ENCODE peak calls at places on chromosomes 16 and 17, in four cellular contexts. V is IMR-90, M is HepG2, Z is H1. P is an unnamed sample.

GRCh38 chr16:2470603-2471015 is 488 bp upstream of the NTN3 start:
- DNase-seq in V (no peak), M (no peak), Z (no peak), P (no peak)

GRCh38 chr16:4465977-4466779 is 8.2 kb downstream of the NMRAL1 start:
- DNase-seq in V (no peak), M (no peak), Z (no peak), P (no peak)

GRCh38 chr16:57653936-57654335 is 14.2 kb upstream of the ADGRG3 start:
- DNase-seq in V (no peak), M (no peak), Z (no peak), P (no peak)

GRCh38 chr17:50641339-50641725 is 6.7 kb downstream of the ABCC3 start:
- DNase-seq in V (no peak), M (no peak), Z (no peak), P (no peak)

GRCh38 chr16:86044241-86044671 is 145.3 kb downstream of the IRF8 start:
- DNase-seq in V (peak; percentile 64), M (peak; percentile 23), Z (peak; percentile 46), P (peak; percentile 57)

GRCh38 chr16:55035956-55036355 is 105.3 kb downstream of the IRX5 start:
- DNase-seq in V (peak; percentile 5), M (no peak), Z (no peak), P (no peak)

GRCh38 chr16:47037396-47037745 is 63.9 kb upstream of the DNAJA2 start:
- DNase-seq in V (no peak), M (no peak), Z (no peak), P (peak; percentile 62)

GRCh38 chr17:16927641-16928321 is 44.1 kb downstream of the TNFRSF13B start:
- DNase-seq in V (no peak), M (no peak), Z (no peak), P (no peak)

GRCh38 chr16:78458588-78458987 is 359.1 kb downstream of the WWOX start:
- DNase-seq in V (no peak), M (peak; percentile 28), Z (no peak), P (no peak)

GRCh38 chr17:37729905-37730304 is 15.0 kb downstream of the HNF1B start:
- DNase-seq in V (no peak), M (peak; percentile 78), Z (no peak), P (no peak)

GRCh38 chr17:55411463-55411855 is 10.2 kb downstream of the MMD start:
- DNase-seq in V (no peak), M (no peak), Z (no peak), P (no peak)

GRCh38 chr17:616407-616806 is 98.2 kb downstream of the VPS53 start:
- DNase-seq in V (no peak), M (no peak), Z (no peak), P (no peak)

GRCh38 chr16:9177861-9178260 is 86.4 kb downstream of the HAPSTR1 start:
- DNase-seq in V (no peak), M (no peak), Z (no peak), P (no peak)

DNA sequence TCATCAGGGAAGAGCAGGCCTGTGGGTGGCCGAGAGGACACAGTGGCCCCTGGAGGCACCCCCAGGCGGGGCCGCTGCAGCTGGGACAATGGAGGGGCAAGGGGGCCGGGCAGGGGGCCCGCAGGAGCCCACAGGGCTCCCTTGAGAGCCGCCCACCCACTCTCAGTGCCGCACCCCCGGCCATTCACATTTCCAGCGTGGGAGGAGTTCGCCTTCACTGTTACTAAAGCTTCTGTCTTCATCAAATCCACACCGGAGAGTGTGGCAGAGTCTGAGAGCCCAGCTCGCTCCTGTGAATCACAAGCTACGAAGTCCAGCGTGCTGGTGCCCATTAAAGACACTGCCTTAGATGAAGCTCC is 20.9 kb upstream of the PVALEF start:
- DNase-seq in V (no peak), M (no peak), Z (no peak), P (no peak)
- TF ChIP-seq MAFK in V (no peak), M (no peak), Z (no peak), P (no peak)

GRCh38 chr16:66614161-66614802 is 9.8 kb downstream of the CMTM3 start:
- DNase-seq in V (no peak), M (peak; percentile 23), Z (no peak), P (no peak)
- TF ChIP-seq POLR2A in V (no peak), M (no peak), Z (no peak), P (no peak)

DNA sequence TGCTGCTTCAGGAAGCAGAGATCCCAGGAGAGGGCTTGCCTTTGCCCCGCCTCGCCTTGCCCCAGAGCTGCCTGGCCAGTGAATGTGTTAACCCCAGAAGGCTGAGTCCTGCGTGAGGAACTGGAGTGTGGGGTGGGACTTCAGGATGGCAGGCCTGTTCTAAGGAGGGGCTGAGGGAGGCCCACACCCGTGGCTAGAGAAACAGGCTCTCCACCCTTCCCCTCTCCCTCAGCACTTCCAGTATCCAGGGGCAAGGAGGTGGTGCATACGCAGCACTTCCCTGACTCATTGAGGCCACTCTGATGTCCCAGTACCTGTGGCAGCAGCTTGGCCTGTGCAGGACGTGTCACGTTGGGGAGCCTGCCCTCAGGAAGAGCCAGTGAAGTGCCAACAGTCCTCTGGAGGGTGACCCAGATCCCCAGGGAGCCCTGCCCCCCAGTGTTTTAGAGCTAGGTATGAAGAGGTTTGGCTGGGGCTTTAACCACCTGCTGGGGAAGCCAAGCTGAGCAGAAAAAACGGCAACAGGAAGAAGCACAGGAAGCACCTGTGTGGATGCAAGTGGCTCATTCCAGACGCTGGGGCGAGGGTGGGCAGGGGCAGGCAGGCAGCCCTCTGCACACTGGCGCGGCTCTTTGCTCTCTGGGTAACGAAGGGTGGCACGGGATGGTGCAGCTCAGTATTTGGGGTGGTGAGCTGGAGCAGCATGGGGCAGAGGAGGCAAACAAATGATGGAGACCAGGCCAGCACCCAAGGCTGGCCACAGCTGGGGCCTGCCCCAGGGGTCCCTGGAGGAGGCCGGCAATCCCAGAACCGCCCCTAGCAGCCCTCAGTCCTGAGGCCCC is 14.7 kb upstream of the CTCF start:
- DNase-seq in V (no peak), M (no peak), Z (no peak), P (no peak)
- TF ChIP-seq MAFK in V (no peak), M (no peak), Z (no peak), P (no peak)

GRCh38 chr16:23615805-23616204 is 19.7 kb upstream of the NDUFAB1 start:
- DNase-seq in V (no peak), M (no peak), Z (no peak), P (no peak)
- TF ChIP-seq POLR2A in V (no peak), M (no peak), Z (no peak), P (no peak)

GRCh38 chr17:29619251-29619650 is 3.5 kb downstream of the CORO6 start:
- DNase-seq in V (peak; percentile 36), M (no peak), Z (no peak), P (no peak)
- TF ChIP-seq MAFK in V (no peak), M (no peak), Z (no peak), P (no peak)

GRCh38 chr16:58733248-58733670 is 857 bp downstream of the GOT2 start:
- DNase-seq in V (peak; percentile 5), M (peak; percentile 26), Z (no peak), P (no peak)
- TF ChIP-seq POLR2A in V (no peak), M (no peak), Z (no peak), P (no peak)

GRCh38 chr17:74542166-74542565 is 3.7 kb downstream of the CD300C start:
- DNase-seq in V (no peak), M (no peak), Z (no peak), P (no peak)
- TF ChIP-seq MAFK in V (no peak), M (no peak), Z (no peak), P (no peak)

DNA sequence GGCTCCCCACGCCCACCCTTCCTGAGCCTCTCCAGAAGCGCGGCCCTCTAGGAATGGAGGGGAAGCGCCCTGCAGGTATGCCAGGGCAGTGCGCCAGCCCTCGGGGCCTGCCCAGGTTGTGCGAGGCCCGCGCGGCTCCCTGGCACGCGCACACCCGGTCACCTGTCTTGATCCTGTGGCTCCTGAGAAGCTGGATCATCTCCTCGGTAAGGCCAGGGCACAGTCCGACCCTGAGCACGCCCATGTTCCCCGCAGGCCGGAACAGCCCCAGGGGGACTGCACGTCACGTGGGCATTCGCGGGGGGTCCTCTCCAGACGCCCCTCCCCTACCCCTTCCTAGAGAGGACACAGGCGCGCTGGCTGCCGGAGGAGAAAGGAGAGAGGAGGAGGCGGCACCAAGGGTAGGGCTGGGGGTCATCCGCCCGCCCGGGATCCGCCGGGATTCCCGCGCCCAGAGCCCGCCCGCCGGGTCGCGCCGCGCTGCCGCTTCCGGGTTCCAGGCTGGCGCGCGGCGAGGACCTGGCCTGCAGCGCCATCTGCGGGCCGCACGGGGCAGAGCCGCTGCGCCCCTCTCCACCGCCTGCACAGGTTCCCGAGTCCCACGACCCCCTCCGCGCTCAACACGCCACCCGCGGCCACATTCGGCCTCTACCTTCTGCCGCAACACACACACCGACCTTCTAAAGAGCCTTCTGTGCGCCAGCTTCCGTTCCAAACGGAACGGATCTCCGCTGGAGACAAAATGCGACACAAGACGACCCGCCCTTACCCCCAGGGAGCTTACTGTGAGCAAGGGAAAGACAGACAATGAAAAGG is at the start of gene RAD51D:
- DNase-seq in V (peak; percentile 56), M (peak; percentile 60), Z (peak; percentile 66), P (peak; percentile 81)
- TF ChIP-seq POLR2A in V (peak; percentile 31), M (peak; percentile 61), Z (peak; percentile 53), P (peak; percentile 52)

GRCh38 chr17:8724451-8724850 is 20.2 kb downstream of the CCDC42 start:
- DNase-seq in V (no peak), M (peak; percentile 12), Z (no peak), P (no peak)
- TF ChIP-seq MAFK in V (no peak), M (no peak), Z (no peak), P (no peak)

GRCh38 chr16:27403601-27403992 is 1.6 kb downstream of the IL21R start:
- DNase-seq in V (no peak), M (no peak), Z (no peak), P (no peak)

GRCh38 chr16:27406729-27407128 is 4.8 kb downstream of the IL21R start:
- DNase-seq in V (no peak), M (no peak), Z (no peak), P (no peak)

GRCh38 chr16:27407158-27407557 is 5.2 kb downstream of the IL21R start:
- DNase-seq in V (no peak), M (no peak), Z (no peak), P (no peak)

GRCh38 chr16:27404163-27404823 is 2.3 kb downstream of the IL21R start:
- DNase-seq in V (no peak), M (no peak), Z (no peak), P (no peak)

DNA sequence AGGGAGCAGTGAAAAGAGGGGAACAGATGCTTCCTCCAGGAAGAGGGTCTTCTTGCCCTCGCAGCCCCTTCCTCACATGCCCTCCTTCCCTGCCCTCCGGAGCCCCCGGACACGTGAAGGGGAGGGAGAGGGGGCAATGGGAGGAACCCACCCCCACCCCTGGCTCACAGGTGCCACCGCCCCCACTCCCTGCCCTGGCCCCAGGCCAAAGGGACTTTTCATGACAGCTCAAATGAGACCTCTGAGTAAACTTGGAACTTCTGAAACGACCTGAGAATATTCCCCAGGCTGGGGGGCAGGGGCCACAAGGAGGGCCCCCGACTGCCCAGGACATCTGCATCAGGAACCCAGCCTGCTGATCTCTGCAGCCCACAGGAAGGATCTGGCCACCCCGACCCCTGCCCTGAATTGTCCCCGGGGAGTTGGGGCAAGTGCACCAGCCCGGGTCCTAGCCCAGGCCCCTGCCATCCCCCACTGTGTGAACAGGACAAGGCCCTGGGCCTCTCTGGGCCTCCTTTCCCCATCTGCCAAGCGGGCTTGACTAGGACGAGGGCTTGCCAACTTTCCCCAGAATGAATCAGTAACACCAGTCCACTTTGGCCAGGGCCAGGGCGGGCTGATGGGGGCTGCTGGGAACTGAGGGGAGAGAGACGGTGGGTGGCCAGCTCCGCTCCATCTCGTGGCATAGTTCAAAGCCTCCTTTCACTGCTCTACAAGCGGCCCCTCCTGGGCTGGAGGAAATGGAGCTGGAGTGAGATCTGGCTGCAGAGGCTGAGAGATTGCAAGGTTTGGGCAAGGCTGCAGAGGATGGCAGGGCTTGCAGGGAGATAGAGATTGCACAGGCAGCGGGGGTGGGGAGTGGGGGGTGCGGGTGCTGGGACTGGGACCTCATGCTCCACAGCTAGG is 3.8 kb downstream of the IL21R start:
- DNase-seq in V (peak; percentile 17), M (no peak), Z (no peak), P (no peak)
- TF ChIP-seq POLR2A in V (no peak), M (no peak), Z (no peak), P (no peak)

P was measured in A549.